ENCODE peak calls at places on chromosomes 1 and 21, in five cellular contexts. One of them, this sample, is unnamed.

GRCh38 chr1:178560871-178561376 is 48.0 kb downstream of the TEX35 start:
- DNase-seq in sigmoid colon: no peak
- DNase-seq in lower leg skin: no peak
- DNase-seq in tibial nerve: no peak
- DNase-seq in A549: no peak
- DNase-seq in this sample: no peak

GRCh38 chr1:198271467-198271866 is 114.7 kb downstream of the NEK7 start:
- DNase-seq in sigmoid colon: no peak
- DNase-seq in lower leg skin: no peak
- DNase-seq in tibial nerve: no peak
- DNase-seq in A549: no peak
- DNase-seq in this sample: no peak

GRCh38 chr1:58857673-58858343 is 74.0 kb upstream of the JUN start:
- DNase-seq in sigmoid colon: no peak
- DNase-seq in lower leg skin: no peak
- DNase-seq in tibial nerve: no peak
- DNase-seq in A549: no peak
- DNase-seq in this sample: no peak

GRCh38 chr1:37257646-37258045 is 216.7 kb upstream of the ZC3H12A start:
- DNase-seq in sigmoid colon: no peak
- DNase-seq in lower leg skin: no peak
- DNase-seq in tibial nerve: no peak
- DNase-seq in A549: no peak
- DNase-seq in this sample: no peak

GRCh38 chr1:36322786-36323635 is 434 bp downstream of the EVA1B start:
- DNase-seq in sigmoid colon: peak
- DNase-seq in lower leg skin: peak
- DNase-seq in tibial nerve: no peak
- DNase-seq in A549: no peak
- DNase-seq in this sample: no peak

GRCh38 chr21:17371470-17371869 is 141.4 kb upstream of the CXADR start:
- DNase-seq in sigmoid colon: no peak
- DNase-seq in lower leg skin: no peak
- DNase-seq in tibial nerve: no peak
- DNase-seq in A549: no peak
- DNase-seq in this sample: no peak

GRCh38 chr21:46393451-46393940 is 65.2 kb upstream of the DIP2A start:
- DNase-seq in sigmoid colon: no peak
- DNase-seq in lower leg skin: no peak
- DNase-seq in tibial nerve: no peak
- DNase-seq in A549: no peak
- DNase-seq in this sample: no peak

GRCh38 chr1:156767101-156767878 is at the start of gene PRCC:
- DNase-seq in sigmoid colon: peak
- DNase-seq in lower leg skin: peak
- DNase-seq in tibial nerve: peak
- DNase-seq in A549: peak
- DNase-seq in this sample: peak

GRCh38 chr1:223631367-223631977 is 34.0 kb downstream of the CAPN8 start:
- DNase-seq in sigmoid colon: no peak
- DNase-seq in lower leg skin: no peak
- DNase-seq in tibial nerve: no peak
- DNase-seq in A549: peak
- DNase-seq in this sample: no peak

GRCh38 chr1:183472488-183473285 is at the start of gene SMG7:
- DNase-seq in sigmoid colon: no peak
- DNase-seq in lower leg skin: peak
- DNase-seq in tibial nerve: peak
- DNase-seq in A549: no peak
- DNase-seq in this sample: peak
- TF ChIP-seq POLR2A in sigmoid colon: no peak
- TF ChIP-seq POLR2A in lower leg skin: no peak
- TF ChIP-seq POLR2A in tibial nerve: no peak
- TF ChIP-seq POLR2A in A549: peak
- TF ChIP-seq POLR2A in this sample: no peak

GRCh38 chr1:234958702-234959649 is 169.7 kb downstream of the TOMM20 start:
- DNase-seq in sigmoid colon: no peak
- DNase-seq in lower leg skin: peak
- DNase-seq in tibial nerve: no peak
- DNase-seq in A549: no peak
- DNase-seq in this sample: no peak

GRCh38 chr1:234958066-234958701 is 170.5 kb downstream of the TOMM20 start:
- DNase-seq in sigmoid colon: no peak
- DNase-seq in lower leg skin: peak
- DNase-seq in tibial nerve: no peak
- DNase-seq in A549: peak
- DNase-seq in this sample: no peak

GRCh38 chr1:234955107-234955731 is 173.4 kb downstream of the TOMM20 start:
- DNase-seq in sigmoid colon: peak
- DNase-seq in lower leg skin: peak
- DNase-seq in tibial nerve: no peak
- DNase-seq in A549: no peak
- DNase-seq in this sample: peak

GRCh38 chr1:234956821-234957329 is 171.8 kb downstream of the TOMM20 start:
- DNase-seq in sigmoid colon: no peak
- DNase-seq in lower leg skin: peak
- DNase-seq in tibial nerve: no peak
- DNase-seq in A549: peak
- DNase-seq in this sample: no peak

DNA sequence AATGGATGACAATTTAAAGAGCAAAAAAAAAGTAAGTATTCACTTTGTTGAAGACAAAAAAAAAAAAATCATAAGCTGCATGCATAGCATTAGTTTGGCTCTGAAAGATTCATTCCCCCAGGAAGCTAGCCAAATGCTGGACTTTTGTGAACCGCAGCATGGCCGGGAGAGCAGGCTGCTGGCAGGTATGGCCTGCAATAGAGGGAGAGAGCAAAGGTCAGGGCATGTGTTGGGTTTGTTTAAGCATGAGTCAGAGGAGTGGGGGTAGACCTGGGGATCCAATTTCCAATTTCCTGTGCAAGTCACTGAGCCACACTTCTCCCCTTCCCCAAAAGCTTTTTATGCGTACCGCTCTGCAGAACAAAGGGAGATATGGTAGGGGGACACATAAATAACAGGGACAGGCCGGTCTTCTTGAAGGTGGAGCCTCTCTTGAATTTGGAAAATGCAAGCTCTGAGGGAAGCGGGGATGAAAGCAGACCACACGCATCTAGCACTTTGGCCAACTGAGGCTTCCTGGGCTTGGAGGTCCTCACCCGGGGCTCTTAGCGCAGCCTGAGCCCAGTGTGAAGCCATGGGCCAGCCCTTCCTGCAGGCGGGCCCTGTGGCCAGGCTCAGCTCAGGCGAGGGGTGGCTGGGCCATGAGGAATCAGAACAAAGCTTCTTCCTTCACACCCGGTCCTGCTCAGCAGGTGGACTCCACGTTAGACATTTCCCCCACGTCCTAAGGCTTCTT is 171.1 kb downstream of the TOMM20 start:
- DNase-seq in sigmoid colon: no peak
- DNase-seq in lower leg skin: peak
- DNase-seq in tibial nerve: no peak
- DNase-seq in A549: peak
- DNase-seq in this sample: peak
- TF ChIP-seq POLR2A in sigmoid colon: no peak
- TF ChIP-seq POLR2A in lower leg skin: no peak
- TF ChIP-seq POLR2A in tibial nerve: no peak
- TF ChIP-seq POLR2A in A549: no peak
- TF ChIP-seq POLR2A in this sample: no peak

DNA sequence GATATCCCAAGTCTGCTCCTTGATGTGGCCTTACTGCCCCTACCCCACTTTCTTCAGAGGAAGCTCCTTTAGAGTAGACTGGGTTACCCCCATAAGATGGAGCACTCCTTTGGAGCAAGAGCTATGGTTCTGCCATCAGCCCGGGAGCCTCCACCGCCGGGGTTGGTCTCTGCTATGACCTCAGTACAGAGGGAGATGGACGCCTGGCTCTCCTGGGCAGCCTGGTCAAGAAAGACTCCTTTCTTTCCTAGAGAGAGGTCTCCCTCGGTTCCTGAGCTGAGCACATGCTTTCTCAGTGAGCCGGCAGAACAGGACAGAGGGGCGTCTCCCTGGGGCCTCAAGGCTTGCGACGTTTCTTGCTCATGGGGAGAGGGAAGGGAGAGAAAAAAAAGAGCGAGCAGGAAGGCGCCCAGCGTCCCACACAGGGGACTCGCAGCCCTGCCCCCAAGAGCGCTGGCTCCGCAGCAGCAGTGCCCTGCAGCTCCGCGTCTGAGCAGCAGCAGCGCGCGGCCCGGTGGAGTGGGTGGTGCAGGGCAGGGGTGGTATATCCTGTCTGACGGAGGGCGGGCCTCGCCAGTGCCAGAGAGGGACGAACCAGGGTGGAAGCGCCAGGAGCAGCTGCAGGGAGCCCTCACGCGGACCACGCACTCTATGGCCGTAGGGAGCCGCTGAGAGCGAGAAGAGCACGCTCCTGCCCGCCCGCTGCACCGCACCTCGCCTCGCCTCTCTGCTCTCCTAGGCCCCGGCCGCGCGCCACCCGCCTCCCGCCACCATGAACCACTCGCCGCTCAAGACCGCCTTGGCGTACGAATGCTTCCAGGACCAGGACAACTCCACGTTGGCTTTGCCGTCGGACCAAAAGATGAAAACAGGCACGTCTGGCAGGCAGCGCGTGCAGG is at the start of gene PKP1:
- DNase-seq in sigmoid colon: peak
- DNase-seq in lower leg skin: no peak
- DNase-seq in tibial nerve: no peak
- DNase-seq in A549: no peak
- DNase-seq in this sample: no peak
- TF ChIP-seq POLR2A in sigmoid colon: no peak
- TF ChIP-seq POLR2A in lower leg skin: no peak
- TF ChIP-seq POLR2A in tibial nerve: no peak
- TF ChIP-seq POLR2A in A549: no peak
- TF ChIP-seq POLR2A in this sample: peak

GRCh38 chr21:36319767-36320420 is at the start of gene MORC3:
- DNase-seq in sigmoid colon: peak
- DNase-seq in lower leg skin: peak
- DNase-seq in tibial nerve: peak
- DNase-seq in A549: peak
- DNase-seq in this sample: peak
- TF ChIP-seq POLR2A in sigmoid colon: peak
- TF ChIP-seq POLR2A in lower leg skin: peak
- TF ChIP-seq POLR2A in tibial nerve: peak
- TF ChIP-seq POLR2A in A549: peak
- TF ChIP-seq POLR2A in this sample: peak

DNA sequence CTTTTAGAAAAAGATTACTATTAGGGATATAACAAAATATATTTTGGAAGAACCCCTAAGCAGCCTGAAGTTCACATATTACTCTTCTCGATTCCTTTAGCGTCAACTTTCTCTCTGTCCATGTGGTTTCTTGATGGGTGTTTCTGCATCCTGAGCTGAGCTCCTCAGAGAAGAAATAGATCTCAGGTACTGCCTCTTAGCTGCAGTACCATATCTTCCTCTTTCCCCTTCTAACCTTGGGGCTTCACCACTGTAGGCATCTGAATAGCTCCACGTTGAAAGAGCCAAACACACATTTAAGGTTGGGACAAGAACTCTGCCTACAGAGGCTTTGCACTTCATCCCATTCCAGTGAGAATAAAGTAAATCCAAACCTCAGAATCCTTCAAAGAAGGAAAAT is 59.2 kb downstream of the SAMSN1 start:
- DNase-seq in sigmoid colon: no peak
- DNase-seq in lower leg skin: no peak
- DNase-seq in tibial nerve: no peak
- DNase-seq in A549: no peak
- DNase-seq in this sample: no peak
- TF ChIP-seq POLR2A in sigmoid colon: no peak
- TF ChIP-seq POLR2A in lower leg skin: no peak
- TF ChIP-seq POLR2A in tibial nerve: no peak
- TF ChIP-seq POLR2A in A549: no peak
- TF ChIP-seq POLR2A in this sample: no peak

DNA sequence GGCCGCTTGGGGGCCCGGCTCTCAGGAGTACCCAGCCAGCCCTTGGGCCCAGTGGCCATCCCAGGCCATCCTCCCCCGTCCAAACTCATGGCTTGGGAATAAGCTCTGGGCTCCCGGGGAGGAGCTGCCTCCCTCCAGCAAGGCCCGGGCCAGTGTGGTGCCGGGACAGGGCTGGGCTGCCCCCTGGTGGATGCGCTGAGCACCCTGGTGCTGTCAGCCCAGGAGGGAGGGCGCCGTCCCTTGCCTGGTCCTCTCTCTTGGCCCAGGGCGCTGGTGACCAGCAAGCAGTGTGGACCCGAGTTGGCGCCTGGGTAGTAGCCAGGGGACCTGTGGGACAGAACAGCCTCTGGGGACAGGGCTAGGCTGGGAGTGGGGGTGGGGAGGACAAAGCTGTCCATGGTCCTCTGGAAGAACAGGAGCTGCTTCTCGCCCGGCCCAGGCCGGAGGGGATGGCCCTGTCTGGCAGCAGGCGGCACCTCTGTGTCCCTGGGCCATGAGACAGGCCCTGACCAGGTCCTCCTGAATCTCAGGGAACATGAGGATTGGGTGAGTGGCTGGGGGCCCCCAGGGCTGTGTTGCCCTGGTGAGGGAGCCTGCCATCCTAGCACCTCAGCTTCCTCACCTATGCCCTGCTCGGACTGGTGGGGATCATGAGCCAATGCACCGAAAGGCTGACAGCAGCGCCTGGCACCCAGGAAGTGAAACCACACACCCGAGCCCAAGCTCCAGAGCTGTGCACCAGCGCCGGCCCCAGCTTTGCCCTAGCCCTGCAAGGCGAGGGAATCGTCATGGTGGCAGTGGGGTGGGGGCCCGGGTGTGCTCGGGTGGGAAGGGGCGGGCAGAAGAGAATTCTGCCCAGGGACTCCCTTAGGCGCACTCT is 9.4 kb downstream of the MORN1 start:
- DNase-seq in sigmoid colon: peak
- DNase-seq in lower leg skin: peak
- DNase-seq in tibial nerve: peak
- DNase-seq in A549: peak
- DNase-seq in this sample: peak
- TF ChIP-seq POLR2A in sigmoid colon: no peak
- TF ChIP-seq POLR2A in lower leg skin: no peak
- TF ChIP-seq POLR2A in tibial nerve: no peak
- TF ChIP-seq POLR2A in A549: no peak
- TF ChIP-seq POLR2A in this sample: no peak

GRCh38 chr1:6259491-6260362 is 1.2 kb downstream of the GPR153 start:
- DNase-seq in sigmoid colon: peak
- DNase-seq in lower leg skin: peak
- DNase-seq in tibial nerve: peak
- DNase-seq in A549: peak
- DNase-seq in this sample: peak
- TF ChIP-seq POLR2A in sigmoid colon: no peak
- TF ChIP-seq POLR2A in lower leg skin: no peak
- TF ChIP-seq POLR2A in tibial nerve: no peak
- TF ChIP-seq POLR2A in A549: no peak
- TF ChIP-seq POLR2A in this sample: no peak

GRCh38 chr1:42766723-42767509 is at the start of the genes C1orf50 and P3H1:
- DNase-seq in sigmoid colon: peak
- DNase-seq in lower leg skin: peak
- DNase-seq in tibial nerve: peak
- DNase-seq in A549: peak
- DNase-seq in this sample: peak
- TF ChIP-seq POLR2A in sigmoid colon: peak
- TF ChIP-seq POLR2A in lower leg skin: peak
- TF ChIP-seq POLR2A in tibial nerve: peak
- TF ChIP-seq POLR2A in A549: peak
- TF ChIP-seq POLR2A in this sample: peak

This sample was measured in erythroblast.